ENCODE peak calls at places on chromosomes 1 and 21, in six cellular contexts. A is sigmoid colon, X is suprapubic skin, O is GM12878, Z is breast epithelium, N is spleen. U is an unnamed sample.

GRCh38 chr1:63824386-63824898 is 50.6 kb downstream of the ROR1 start:
- DNase-seq in A (no peak), Z (no peak), N (no peak), X (no peak), O (no peak), U (no peak)

GRCh38 chr21:16605588-16605987 is 875.8 kb downstream of the USP25 start:
- DNase-seq in A (no peak), N (no peak), X (no peak), O (no peak), Z (no peak), U (no peak)

GRCh38 chr1:100924212-100924611 is 28.3 kb downstream of the SLC30A7 start:
- DNase-seq in A (no peak), Z (no peak), X (no peak), O (no peak), N (no peak), U (no peak)

GRCh38 chr21:44253832-44254700 is 7.6 kb downstream of the DNMT3L start:
- DNase-seq in A (peak; percentile 47), N (peak; percentile 68), O (no peak), Z (no peak), X (peak; percentile 71), U (no peak)

GRCh38 chr1:47894718-47895393 is 102.3 kb downstream of the TRABD2B start:
- DNase-seq in O (no peak), N (no peak), A (no peak), Z (peak; percentile 89), X (no peak), U (no peak)

GRCh38 chr1:197671920-197672319 is 103.4 kb downstream of the DENND1B start:
- DNase-seq in N (no peak), Z (no peak), X (no peak), O (no peak), A (no peak), U (no peak)

GRCh38 chr1:210523830-210524229 is 195.1 kb downstream of the HHAT start:
- DNase-seq in O (no peak), X (no peak), Z (no peak), A (no peak), N (no peak), U (no peak)

GRCh38 chr1:4408380-4408779 is 246.0 kb upstream of the AJAP1 start:
- DNase-seq in O (no peak), X (no peak), N (no peak), A (no peak), Z (no peak), U (no peak)

GRCh38 chr1:228408041-228408868 is 1.6 kb upstream of the TRIM11 start:
- DNase-seq in A (no peak), N (peak; percentile 81), X (peak; percentile 73), Z (no peak), O (no peak), U (no peak)

GRCh38 chr1:17143760-17144159 is 24.5 kb upstream of the PADI2 start:
- DNase-seq in N (no peak), X (no peak), O (no peak), Z (no peak), A (no peak), U (no peak)

GRCh38 chr1:53349968-53350852 is 22.3 kb upstream of the LRP8 start:
- DNase-seq in O (no peak), A (no peak), Z (no peak), X (peak; percentile 59), N (peak; percentile 41), U (no peak)

GRCh38 chr1:197807739-197808453 is 32.6 kb upstream of the DENND1B start:
- DNase-seq in Z (no peak), A (no peak), N (no peak), O (no peak), X (no peak), U (no peak)

GRCh38 chr1:214846971-214847810 is 235.3 kb upstream of the KCNK2 start:
- DNase-seq in N (no peak), O (no peak), Z (no peak), A (no peak), X (no peak), U (no peak)

GRCh38 chr21:32380940-32381339 is 11.9 kb downstream of the URB1 start:
- DNase-seq in O (no peak), Z (no peak), X (no peak), A (no peak), N (no peak), U (no peak)

GRCh38 chr1:160834945-160835565 is 27.6 kb downstream of the CD244 start:
- DNase-seq in O (no peak), Z (no peak), A (no peak), X (no peak), N (no peak), U (no peak)

GRCh38 chr1:89822999-89823628 is 2.3 kb downstream of the LRRC8D start:
- DNase-seq in Z (no peak), A (no peak), O (no peak), X (no peak), N (no peak), U (no peak)

GRCh38 chr1:155834296-155834926 is 22.6 kb downstream of the GON4L start:
- DNase-seq in Z (no peak), O (no peak), N (no peak), A (no peak), X (no peak), U (no peak)

GRCh38 chr1:43760745-43761343 is 53.5 kb downstream of the ST3GAL3 start:
- DNase-seq in N (no peak), Z (no peak), X (no peak), O (no peak), A (no peak), U (no peak)

GRCh38 chr1:15295676-15296075 is 48.7 kb downstream of the FHAD1 start:
- DNase-seq in X (no peak), N (no peak), Z (no peak), A (no peak), O (no peak), U (no peak)

DNA sequence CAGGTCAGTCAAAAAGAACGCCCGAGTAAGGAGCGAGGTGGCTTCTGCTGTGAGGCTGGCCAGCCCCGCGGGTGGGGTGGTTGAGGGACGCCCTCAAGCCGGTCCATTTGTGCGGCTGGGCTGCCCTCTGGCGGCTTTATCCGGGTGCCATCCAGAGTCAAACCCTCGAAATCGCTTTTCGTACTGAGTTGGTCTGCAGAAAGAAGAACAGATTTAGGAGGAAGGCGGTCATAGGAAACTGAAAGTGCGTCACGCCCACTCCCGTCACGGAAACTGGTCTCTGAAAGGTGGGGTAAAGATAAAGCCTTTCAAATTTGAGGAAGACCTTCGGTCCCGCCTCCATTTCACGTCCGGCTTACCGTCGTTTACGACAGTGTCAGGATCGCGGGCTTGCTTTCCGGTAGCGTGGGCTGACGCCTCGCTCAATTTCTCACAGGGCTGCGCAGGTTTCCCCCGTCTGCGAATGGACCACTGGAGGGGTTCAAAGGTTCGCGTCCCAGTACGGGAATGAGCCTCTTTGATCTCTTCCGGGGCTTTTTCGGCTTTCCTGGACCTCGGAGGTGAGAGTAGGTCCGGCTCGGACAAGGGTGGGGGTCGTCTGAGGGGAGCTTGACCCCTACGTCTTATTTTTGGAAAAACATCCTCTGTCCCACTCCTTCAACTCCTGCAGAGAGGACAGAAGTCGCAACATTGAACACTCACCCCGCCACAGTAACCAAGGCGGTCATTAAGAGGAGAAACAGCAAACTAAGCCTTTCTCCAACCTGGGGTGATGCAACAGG is at the start of gene HAX1:
- DNase-seq in X (peak; percentile 95), A (peak; percentile 97), N (peak; percentile 98), Z (peak; percentile 92), O (peak; percentile 100), U (peak; percentile 75)
- TF ChIP-seq POLR2A in X (no peak), A (peak; percentile 54), N (peak; percentile 49), Z (peak; percentile 49), O (peak; percentile 86), U (peak; percentile 82)

GRCh38 chr1:243748706-243749283 is 101.2 kb downstream of the AKT3 start:
- DNase-seq in X (no peak), O (peak; percentile 28), Z (no peak), A (no peak), N (no peak), U (peak; percentile 34)
- TF ChIP-seq POLR2AphosphoS5 in X (no peak), O (no peak), Z (no peak), A (no peak), N (no peak), U (no peak)

DNA sequence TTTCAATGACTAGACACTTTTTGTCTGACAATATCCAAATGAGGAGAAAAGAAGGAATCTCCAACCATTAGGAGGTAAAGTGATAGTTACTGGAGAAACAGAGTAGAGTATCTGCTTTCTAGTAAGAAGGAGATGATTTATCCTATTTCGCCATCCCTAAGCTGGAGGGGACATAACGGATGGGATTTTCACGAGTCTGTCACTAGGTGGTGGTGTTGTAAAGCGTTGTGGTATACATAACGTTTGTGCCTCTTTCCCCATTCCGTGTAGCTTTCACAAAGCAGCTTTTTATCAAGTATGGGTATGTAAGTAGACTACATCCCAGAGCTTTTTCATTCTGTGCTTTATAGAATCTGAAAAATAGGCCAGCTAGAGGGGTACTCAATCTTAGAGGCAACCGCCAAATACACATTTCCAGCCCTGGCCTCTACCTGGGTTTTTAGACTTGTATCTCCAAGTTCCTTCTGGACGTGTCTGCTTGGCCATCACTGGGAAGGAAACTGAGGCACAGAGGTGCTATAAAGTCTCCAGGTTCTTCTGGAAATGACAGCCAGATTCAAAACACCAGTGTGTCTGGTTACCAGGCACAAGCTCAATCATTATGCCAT is 33.3 kb upstream of the FAM3B start:
- DNase-seq in O (peak; percentile 61), N (no peak), A (no peak), X (no peak), Z (peak; percentile 56), U (peak; percentile 40)
- TF ChIP-seq POLR2A in O (no peak), N (no peak), A (no peak), X (no peak), Z (no peak), U (no peak)

DNA sequence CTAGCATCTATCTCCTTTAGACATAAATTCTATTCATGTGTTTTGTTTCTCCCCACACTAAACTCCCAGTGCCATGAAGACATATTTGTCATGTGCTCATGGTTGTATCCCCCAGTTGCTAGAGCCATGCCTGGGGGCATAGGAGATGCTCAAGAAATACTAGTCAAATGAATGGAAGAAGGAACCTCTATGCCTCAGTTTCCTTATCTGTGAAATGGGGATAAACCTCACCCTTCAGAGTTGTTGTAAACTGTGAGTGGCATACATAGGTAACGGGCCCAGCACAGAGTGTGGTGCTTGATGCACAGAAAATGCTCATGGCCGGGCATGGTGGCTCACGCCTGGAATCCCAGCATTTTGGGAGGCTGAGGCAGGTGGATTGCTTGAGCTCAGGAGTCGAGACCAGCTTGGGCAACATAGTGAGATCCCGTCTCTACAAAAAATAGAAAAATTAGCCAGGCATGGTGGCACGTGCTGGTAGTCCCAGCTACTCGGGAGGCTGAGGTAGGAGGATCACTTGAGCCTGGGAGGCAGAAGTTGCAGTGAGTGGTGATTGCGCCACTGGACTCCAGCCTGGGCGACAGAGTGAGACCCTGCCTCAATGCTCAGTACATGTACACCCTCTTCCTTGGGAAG is 8.7 kb downstream of the LDLRAD2 start:
- DNase-seq in A (no peak), Z (no peak), O (no peak), N (no peak), X (no peak), U (no peak)
- TF ChIP-seq POLR2AphosphoS5 in A (no peak), Z (no peak), O (no peak), N (no peak), X (no peak), U (no peak)

GRCh38 chr1:99869723-99870122 is 19.6 kb downstream of the AGL start:
- DNase-seq in N (no peak), X (no peak), A (no peak), Z (no peak), O (no peak), U (no peak)

GRCh38 chr1:99872063-99872462 is 21.9 kb downstream of the AGL start:
- DNase-seq in A (no peak), X (no peak), O (no peak), Z (no peak), N (no peak), U (no peak)

GRCh38 chr1:99867682-99868081 is 17.5 kb downstream of the AGL start:
- DNase-seq in O (no peak), X (no peak), A (no peak), Z (no peak), N (no peak), U (no peak)

GRCh38 chr1:99869304-99869703 is 19.1 kb downstream of the AGL start:
- DNase-seq in Z (no peak), N (no peak), O (no peak), X (no peak), A (no peak), U (no peak)
- TF ChIP-seq POLR2A in Z (no peak), N (no peak), O (no peak), X (no peak), A (no peak), U (no peak)